ENCODE peak calls at places on chromosome X, in six cellular contexts. Q is foreskin fibroblast, K is WTC11, E is T-cell, S is ecto neural progenitor cell, L is memory B cell. N is an unnamed sample.

GRCh38 chrX:22247169-22247568 is 25.5 kb upstream of the CBLL2 start:
- DNase-seq in Q (peak; percentile 6), K (no peak), E (no peak), S (no peak), L (no peak), N (peak; percentile 5)

GRCh38 chrX:153727108-153727931 is 2.7 kb downstream of the ABCD1 start:
- DNase-seq in Q (no peak), K (no peak), E (no peak), S (no peak), L (no peak), N (no peak)

GRCh38 chrX:153612413-153612812 is 13.5 kb upstream of the CCNQ start:
- DNase-seq in Q (no peak), K (no peak), E (no peak), S (no peak), L (no peak), N (no peak)

GRCh38 chrX:36961590-36961989 is 46.6 kb upstream of the FAM47C start:
- DNase-seq in Q (no peak), K (no peak), E (no peak), S (no peak), L (no peak), N (no peak)

GRCh38 chrX:45851434-45851991 is 650.8 kb upstream of the DIPK2B start:
- DNase-seq in Q (no peak), K (peak; percentile 66), E (peak; percentile 40), S (peak; percentile 74), L (no peak), N (peak; percentile 60)

GRCh38 chrX:53262918-53263394 is 18.4 kb downstream of the IQSEC2 start:
- DNase-seq in Q (peak; percentile 65), K (no peak), E (no peak), S (no peak), L (no peak), N (peak; percentile 73)

GRCh38 chrX:110511238-110511637 is 152.6 kb downstream of the RTL9 start:
- DNase-seq in Q (no peak), K (no peak), E (no peak), S (no peak), L (no peak), N (no peak)

GRCh38 chrX:154329284-154329683 is 33.7 kb downstream of the TKTL1 start:
- DNase-seq in Q (no peak), K (no peak), E (no peak), S (no peak), L (no peak), N (no peak)

GRCh38 chrX:134636859-134637258 is 21.4 kb downstream of the PLAC1 start:
- DNase-seq in Q (no peak), K (no peak), E (no peak), S (no peak), L (no peak), N (no peak)

GRCh38 chrX:103276581-103277002 is at the start of gene TCEAL5:
- DNase-seq in Q (no peak), K (no peak), E (no peak), S (no peak), L (no peak), N (no peak)

GRCh38 chrX:115592997-115593734 is 32.2 kb downstream of the PLS3 start:
- DNase-seq in Q (no peak), K (no peak), E (no peak), S (no peak), L (no peak), N (no peak)

GRCh38 chrX:23841847-23842522 is 59.0 kb downstream of the SAT1 start:
- DNase-seq in Q (no peak), K (no peak), E (no peak), S (no peak), L (no peak), N (no peak)

GRCh38 chrX:140762061-140762460 is 52.5 kb downstream of the LINC00632 start:
- DNase-seq in Q (peak; percentile 32), K (peak; percentile 39), E (peak; percentile 19), S (peak; percentile 48), L (peak; percentile 22), N (peak; percentile 34)

GRCh38 chrX:139787601-139788000 is 79.6 kb upstream of the MCF2 start:
- DNase-seq in Q (no peak), K (no peak), E (no peak), S (no peak), L (no peak), N (no peak)

GRCh38 chrX:80432863-80433262 is 12.6 kb downstream of the TENT5D start:
- DNase-seq in Q (no peak), K (no peak), E (no peak), S (no peak), L (no peak), N (no peak)

GRCh38 chrX:39431893-39432292 is 630.6 kb downstream of the MID1IP1 start:
- DNase-seq in Q (no peak), K (no peak), E (no peak), S (no peak), L (no peak), N (no peak)

GRCh38 chrX:74931214-74931613 is 6.0 kb upstream of the NEXMIF start:
- DNase-seq in Q (no peak), K (no peak), E (no peak), S (peak; percentile 42), L (no peak), N (no peak)

GRCh38 chrX:15497865-15498264 is 2.7 kb upstream of the BMX start:
- DNase-seq in Q (no peak), K (peak; percentile 69), E (peak; percentile 50), S (peak; percentile 81), L (peak; percentile 47), N (peak; percentile 28)

GRCh38 chrX:38871129-38872029 is 70.1 kb downstream of the MID1IP1 start:
- DNase-seq in Q (no peak), K (peak; percentile 13), E (no peak), S (no peak), L (no peak), N (no peak)

N was measured in Daoy.